ENCODE peak calls at places on chromosomes 5 and 9, in eight cellular contexts. S is BJ, J is HFFc6, T is GM12865, O is WTC11, D is H9, K is HCT116, L is astrocyte of the cerebellum. B is an unnamed sample.

GRCh38 chr5:61468483-61468865 is 136.4 kb downstream of the ZSWIM6 start:
- DNase-seq in S (no peak), J (no peak), T (no peak), O (no peak), D (no peak), K (peak), L (no peak), B (no peak)

GRCh38 chr9:112104401-112104800 is 70.7 kb downstream of the SUSD1 start:
- DNase-seq in S (no peak), J (no peak), T (no peak), O (no peak), D (no peak), K (no peak), L (no peak), B (no peak)

GRCh38 chr9:17204611-17205165 is 69.8 kb downstream of the CNTLN start:
- DNase-seq in S (no peak), J (no peak), T (no peak), O (peak), D (no peak), K (no peak), L (no peak), B (peak)

GRCh38 chr5:56601641-56602071 is 213.7 kb upstream of the MAP3K1 start:
- DNase-seq in S (peak), J (no peak), T (no peak), O (no peak), D (no peak), K (no peak), L (peak), B (no peak)

GRCh38 chr9:38073882-38074281 is 4.9 kb upstream of the SHB start:
- DNase-seq in S (no peak), J (no peak), T (no peak), O (no peak), D (no peak), K (no peak), L (no peak), B (no peak)

GRCh38 chr5:82295144-82295543 is 17.0 kb upstream of the RPS23 start:
- DNase-seq in S (no peak), J (no peak), T (no peak), O (no peak), D (no peak), K (no peak), L (no peak), B (no peak)

GRCh38 chr9:108496866-108497265 is 358.9 kb downstream of the ACTL7B start:
- DNase-seq in S (no peak), J (no peak), T (no peak), O (no peak), D (no peak), K (no peak), L (no peak), B (no peak)

GRCh38 chr9:16671591-16672137 is 198.8 kb downstream of the BNC2 start:
- DNase-seq in S (no peak), J (peak), T (peak), O (no peak), D (no peak), K (no peak), L (peak), B (no peak)

GRCh38 chr9:115085773-115086377 is 32.1 kb downstream of the TNC start:
- DNase-seq in S (no peak), J (no peak), T (no peak), O (no peak), D (no peak), K (no peak), L (no peak), B (no peak)
- TF ChIP-seq CTCF in S (no peak), J (no peak), T (no peak), O (no peak), D (no peak), K (no peak), L (no peak), B (no peak)

GRCh38 chr5:150389759-150390256 is 22.9 kb downstream of the CD74 start:
- DNase-seq in S (no peak), J (no peak), T (no peak), O (no peak), D (no peak), K (no peak), L (no peak), B (no peak)

GRCh38 chr5:150392680-150393079 is 20.0 kb downstream of the CD74 start:
- DNase-seq in S (no peak), J (no peak), T (no peak), O (no peak), D (no peak), K (no peak), L (no peak), B (no peak)

GRCh38 chr5:150394912-150395689 is 17.6 kb downstream of the CD74 start:
- DNase-seq in S (no peak), J (no peak), T (no peak), O (no peak), D (no peak), K (no peak), L (peak), B (no peak)

GRCh38 chr5:150394103-150394502 is 18.6 kb downstream of the CD74 start:
- DNase-seq in S (no peak), J (peak), T (peak), O (no peak), D (no peak), K (no peak), L (no peak), B (no peak)

GRCh38 chr5:150391064-150391834 is 21.5 kb downstream of the CD74 start:
- DNase-seq in S (no peak), J (no peak), T (no peak), O (no peak), D (no peak), K (no peak), L (no peak), B (no peak)
- TF ChIP-seq CTCF in S (no peak), J (no peak), T (no peak), O (no peak), D (no peak), K (no peak), L (no peak), B (no peak)

GRCh38 chr5:160119905-160120266 is 636 bp upstream of the PWWP2A start:
- DNase-seq in S (no peak), J (no peak), T (no peak), O (no peak), D (no peak), K (no peak), L (no peak), B (no peak)
- TF ChIP-seq CTCF in S (peak), J (peak), T (no peak), O (no peak), D (no peak), K (peak), L (peak), B (peak)

DNA sequence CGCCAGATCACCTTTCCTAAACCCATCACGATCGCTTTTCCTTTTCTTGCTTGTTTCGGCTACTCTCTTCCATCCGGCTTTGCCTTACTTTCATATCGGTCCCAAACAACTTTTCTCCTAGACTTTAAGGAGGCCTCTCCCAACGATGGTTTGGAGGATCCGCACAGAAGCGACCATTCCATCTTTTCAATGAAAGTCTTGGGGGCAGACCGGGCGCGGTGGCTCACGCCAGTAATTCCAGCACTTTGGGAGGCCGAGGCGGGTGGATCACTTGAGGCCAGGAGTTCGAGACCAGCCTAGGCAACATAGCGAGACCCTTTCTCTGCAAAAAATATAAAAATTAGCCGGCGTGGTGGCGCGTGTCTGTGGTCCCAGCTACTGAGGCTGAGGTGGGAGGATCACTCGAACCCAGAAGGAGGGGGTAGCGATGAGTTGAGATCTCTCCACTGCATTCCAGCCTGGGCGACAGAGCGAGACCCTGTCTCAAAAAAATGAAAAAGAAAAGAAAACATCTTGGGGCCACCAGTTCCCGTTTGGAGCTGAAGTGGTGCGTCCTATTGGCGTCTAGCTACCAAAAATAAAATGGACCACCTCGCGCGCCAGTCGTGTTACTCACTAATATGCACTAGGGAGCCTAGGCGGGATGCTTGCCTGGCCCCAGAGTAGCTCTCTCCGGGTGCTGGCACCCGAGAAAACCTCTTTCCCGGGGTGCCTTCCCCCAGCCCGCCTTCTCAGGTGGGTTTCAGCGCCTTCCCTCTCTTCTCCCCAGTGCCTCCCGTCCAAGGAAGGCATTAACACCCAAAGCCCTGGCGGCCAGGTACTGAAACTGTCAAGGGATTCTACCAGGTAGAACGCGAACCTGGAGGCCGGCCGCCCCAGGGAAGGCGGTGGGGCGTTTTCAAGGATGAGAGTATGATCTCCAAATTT is 800 bp upstream of the AP3B1 start:
- DNase-seq in S (no peak), J (no peak), T (peak), O (peak), D (peak), K (peak), L (no peak), B (peak)
- TF ChIP-seq CTCF in S (peak), J (peak), T (peak), O (peak), D (peak), K (peak), L (peak), B (peak)

DNA sequence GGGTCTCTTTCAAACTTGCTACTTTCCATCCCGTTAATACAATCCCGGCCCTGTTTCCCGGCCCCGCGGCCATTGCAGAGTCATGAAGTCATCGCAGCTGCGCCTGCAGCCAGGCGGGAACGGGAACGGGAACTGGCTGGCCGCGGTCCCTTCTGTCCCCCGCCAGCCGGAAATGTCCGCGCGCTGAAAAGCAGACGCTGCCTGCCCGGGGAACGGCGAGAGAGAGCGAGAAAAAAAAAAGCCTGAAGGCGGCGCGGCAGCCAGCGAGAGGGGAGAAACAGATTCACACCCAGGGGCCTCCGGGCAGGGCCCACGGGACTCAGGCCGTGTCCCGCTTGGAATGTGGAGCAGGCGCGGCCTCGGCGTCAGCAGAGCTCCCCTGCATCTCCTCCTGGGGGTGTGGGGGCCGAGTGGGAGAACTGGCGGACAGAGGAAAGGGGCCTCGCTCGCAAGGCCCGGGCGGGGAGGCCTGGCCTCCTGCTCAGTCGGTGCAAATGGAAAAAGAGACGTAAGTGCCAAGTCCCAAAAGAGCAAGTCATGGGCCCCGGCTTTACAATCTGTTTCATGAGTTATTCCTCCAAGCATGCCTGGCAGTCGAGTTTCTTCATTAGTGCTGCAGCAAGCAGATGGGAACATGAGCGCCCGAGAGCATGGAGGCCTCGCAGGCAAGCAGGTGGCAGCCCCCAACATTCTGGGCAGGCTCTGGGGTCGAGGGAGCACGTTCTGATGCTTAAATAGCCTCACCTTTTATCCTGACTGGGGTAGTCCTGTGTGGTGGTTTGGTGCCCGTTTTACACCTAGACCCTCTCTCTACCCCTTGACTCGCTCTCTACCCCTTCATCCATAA is 201.3 kb upstream of the GAS1 start:
- DNase-seq in S (peak), J (peak), T (no peak), O (peak), D (peak), K (no peak), L (peak), B (peak)
- TF ChIP-seq CTCF in S (peak), J (peak), T (no peak), O (no peak), D (no peak), K (no peak), L (peak), B (no peak)

DNA sequence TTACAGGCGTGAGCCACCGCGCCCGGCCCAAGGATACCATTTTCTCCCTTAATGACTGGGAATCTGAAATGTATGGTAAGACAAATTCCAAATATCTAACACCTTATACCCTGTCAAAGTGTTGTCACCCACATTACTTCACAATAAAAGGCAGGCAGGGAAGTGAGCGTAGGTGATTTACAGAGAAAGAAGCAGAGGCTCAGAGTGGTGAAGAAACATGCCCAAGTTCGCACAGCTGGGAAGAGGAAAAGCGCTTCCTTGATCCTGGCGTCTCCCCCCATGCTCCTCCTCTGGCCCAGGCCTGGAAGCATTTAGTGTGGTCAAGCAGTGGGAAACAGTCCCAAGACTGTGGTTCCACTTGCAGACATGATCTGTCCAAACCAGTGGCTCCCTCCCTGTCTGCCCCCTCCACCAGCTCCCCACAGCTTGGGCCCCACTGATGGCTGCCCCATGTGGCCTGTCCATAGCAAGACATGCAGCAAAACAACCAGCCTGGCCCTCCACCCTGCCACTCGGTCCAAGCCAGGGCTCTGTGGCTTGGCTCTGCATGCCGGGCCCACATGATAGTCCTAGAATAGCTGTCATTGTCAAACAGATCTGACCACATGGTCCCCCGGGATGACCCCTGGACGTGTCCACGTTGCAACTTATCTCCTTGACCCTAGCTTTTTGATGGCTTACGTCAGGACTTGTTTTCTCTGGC is 107.2 kb downstream of the TTLL11 start:
- DNase-seq in S (no peak), J (no peak), T (no peak), O (no peak), D (no peak), K (no peak), L (no peak), B (no peak)
- TF ChIP-seq CTCF in S (peak), J (peak), T (no peak), O (no peak), D (peak), K (peak), L (peak), B (no peak)

DNA sequence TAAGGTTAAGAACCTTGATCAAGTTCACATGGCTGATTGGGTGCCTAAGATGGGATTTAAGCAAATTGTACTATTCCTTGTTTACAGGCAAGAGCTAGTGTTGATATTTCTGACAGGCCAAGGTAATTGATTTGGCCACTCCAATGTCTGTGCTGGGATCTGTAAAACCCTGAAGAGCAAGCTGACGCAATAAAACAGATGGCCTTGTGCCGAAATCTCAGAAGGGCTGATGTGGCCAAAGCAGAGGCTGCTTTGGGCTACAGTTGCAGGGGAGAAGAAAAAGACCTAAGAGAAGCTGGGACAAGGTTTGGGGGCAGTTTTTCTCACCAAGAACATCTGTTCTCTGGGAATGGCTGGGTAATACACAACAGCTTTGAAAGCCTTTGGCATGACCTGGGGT is 463.2 kb upstream of the ZNF608 start:
- DNase-seq in S (no peak), J (no peak), T (no peak), O (no peak), D (no peak), K (no peak), L (no peak), B (no peak)
- TF ChIP-seq CTCF in S (no peak), J (no peak), T (no peak), O (no peak), D (no peak), K (no peak), L (no peak), B (no peak)